ENCODE peak calls at places on chromosome 7, in ten cellular contexts. One of them, this sample, is unnamed.

GRCh38 chr7:151246161-151247015 is 2.1 kb downstream of the SMARCD3 start:
- DNase-seq in CD8-positive, alpha-beta T cell: no peak
- DNase-seq in substantia nigra: no peak
- DNase-seq in HL-60: no peak
- DNase-seq in GM23248: peak; percentile 59
- DNase-seq in ovary: no peak
- DNase-seq in cardiac muscle cell: no peak
- DNase-seq in WERI-Rb-1: no peak
- DNase-seq in OCI-LY7: no peak
- DNase-seq in heart right ventricle: no peak
- DNase-seq in this sample: peak; percentile 51

GRCh38 chr7:51011710-51012350 is 229.1 kb upstream of the GRB10 start:
- DNase-seq in substantia nigra: no peak
- DNase-seq in ovary: no peak
- DNase-seq in WERI-Rb-1: no peak
- DNase-seq in HL-60: no peak
- DNase-seq in CD8-positive, alpha-beta T cell: no peak
- DNase-seq in cardiac muscle cell: no peak
- DNase-seq in heart right ventricle: no peak
- DNase-seq in OCI-LY7: no peak
- DNase-seq in GM23248: no peak
- DNase-seq in this sample: no peak

GRCh38 chr7:103640031-103640779 is 194.2 kb upstream of the SLC26A5 start:
- DNase-seq in cardiac muscle cell: peak; percentile 40
- DNase-seq in OCI-LY7: no peak
- DNase-seq in substantia nigra: no peak
- DNase-seq in ovary: no peak
- DNase-seq in WERI-Rb-1: no peak
- DNase-seq in CD8-positive, alpha-beta T cell: no peak
- DNase-seq in GM23248: peak; percentile 70
- DNase-seq in heart right ventricle: no peak
- DNase-seq in HL-60: no peak
- DNase-seq in this sample: no peak

GRCh38 chr7:138919256-138919655 is 61.9 kb downstream of the KIAA1549 start:
- DNase-seq in ovary: no peak
- DNase-seq in CD8-positive, alpha-beta T cell: no peak
- DNase-seq in substantia nigra: no peak
- DNase-seq in heart right ventricle: no peak
- DNase-seq in GM23248: peak; percentile 52
- DNase-seq in HL-60: no peak
- DNase-seq in cardiac muscle cell: no peak
- DNase-seq in OCI-LY7: no peak
- DNase-seq in WERI-Rb-1: no peak
- DNase-seq in this sample: no peak

GRCh38 chr7:122651451-122651850 is 47.5 kb downstream of the RNF133 start:
- DNase-seq in ovary: no peak
- DNase-seq in WERI-Rb-1: no peak
- DNase-seq in heart right ventricle: no peak
- DNase-seq in substantia nigra: no peak
- DNase-seq in CD8-positive, alpha-beta T cell: no peak
- DNase-seq in cardiac muscle cell: no peak
- DNase-seq in GM23248: no peak
- DNase-seq in OCI-LY7: no peak
- DNase-seq in HL-60: no peak
- DNase-seq in this sample: no peak

GRCh38 chr7:113698556-113699220 is 220.1 kb downstream of the PPP1R3A start:
- DNase-seq in OCI-LY7: peak; percentile 18
- DNase-seq in WERI-Rb-1: no peak
- DNase-seq in CD8-positive, alpha-beta T cell: no peak
- DNase-seq in heart right ventricle: no peak
- DNase-seq in GM23248: peak; percentile 59
- DNase-seq in cardiac muscle cell: peak; percentile 46
- DNase-seq in ovary: no peak
- DNase-seq in HL-60: no peak
- DNase-seq in substantia nigra: no peak
- DNase-seq in this sample: peak; percentile 25

GRCh38 chr7:132500727-132501410 is 75.4 kb downstream of the PLXNA4 start:
- DNase-seq in GM23248: peak; percentile 66
- DNase-seq in heart right ventricle: peak; percentile 55
- DNase-seq in CD8-positive, alpha-beta T cell: no peak
- DNase-seq in WERI-Rb-1: peak; percentile 35
- DNase-seq in HL-60: no peak
- DNase-seq in OCI-LY7: no peak
- DNase-seq in ovary: peak; percentile 75
- DNase-seq in substantia nigra: no peak
- DNase-seq in cardiac muscle cell: peak; percentile 92
- DNase-seq in this sample: peak; percentile 92

GRCh38 chr7:93890464-93891068 is at the start of gene TFPI2:
- DNase-seq in substantia nigra: no peak
- DNase-seq in OCI-LY7: no peak
- DNase-seq in CD8-positive, alpha-beta T cell: no peak
- DNase-seq in GM23248: peak; percentile 84
- DNase-seq in ovary: peak; percentile 76
- DNase-seq in HL-60: no peak
- DNase-seq in heart right ventricle: peak; percentile 15
- DNase-seq in cardiac muscle cell: peak; percentile 87
- DNase-seq in WERI-Rb-1: peak; percentile 13
- DNase-seq in this sample: peak; percentile 18

GRCh38 chr7:95001815-95002561 is 94.6 kb downstream of the PPP1R9A start:
- DNase-seq in heart right ventricle: no peak
- DNase-seq in ovary: no peak
- DNase-seq in cardiac muscle cell: no peak
- DNase-seq in WERI-Rb-1: no peak
- DNase-seq in substantia nigra: no peak
- DNase-seq in GM23248: no peak
- DNase-seq in CD8-positive, alpha-beta T cell: no peak
- DNase-seq in OCI-LY7: no peak
- DNase-seq in HL-60: no peak
- DNase-seq in this sample: no peak

GRCh38 chr7:130356760-130357611 is 12.4 kb downstream of the CPA5 start:
- DNase-seq in cardiac muscle cell: peak; percentile 88
- DNase-seq in heart right ventricle: no peak
- DNase-seq in CD8-positive, alpha-beta T cell: no peak
- DNase-seq in HL-60: peak; percentile 34
- DNase-seq in OCI-LY7: no peak
- DNase-seq in WERI-Rb-1: no peak
- DNase-seq in GM23248: peak; percentile 84
- DNase-seq in substantia nigra: no peak
- DNase-seq in ovary: peak; percentile 81
- DNase-seq in this sample: no peak

DNA sequence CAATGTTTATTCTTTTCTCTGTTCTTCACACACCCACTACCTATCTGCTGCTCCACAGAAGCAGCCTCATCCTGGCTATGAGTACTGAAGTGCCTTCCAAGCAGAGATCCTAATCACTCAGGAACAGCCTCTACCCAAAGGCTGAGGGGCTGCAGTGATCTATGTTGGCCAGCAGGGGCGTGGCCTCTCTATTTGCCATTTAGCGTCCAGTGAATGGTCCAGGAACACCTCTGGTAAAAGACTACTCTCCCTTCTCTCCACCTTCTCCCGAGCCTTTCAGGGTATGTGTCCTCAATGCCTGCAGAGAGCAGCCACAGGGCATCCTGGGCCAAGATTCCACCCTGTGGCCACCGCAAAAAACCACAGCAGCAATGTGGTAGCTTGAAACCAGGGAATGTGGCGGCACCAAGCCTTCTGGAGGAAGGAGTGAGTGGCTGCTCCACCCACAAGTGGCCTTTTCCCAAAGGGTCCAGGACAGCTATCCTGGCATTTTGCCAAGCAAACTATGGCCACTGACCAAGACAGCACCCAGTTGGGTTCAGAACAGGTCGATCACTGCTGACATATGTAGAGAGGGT is 70.9 kb downstream of the SYPL1 start:
- DNase-seq in substantia nigra: no peak
- DNase-seq in ovary: no peak
- DNase-seq in cardiac muscle cell: no peak
- DNase-seq in OCI-LY7: peak; percentile 72
- DNase-seq in HL-60: peak; percentile 31
- DNase-seq in CD8-positive, alpha-beta T cell: no peak
- DNase-seq in WERI-Rb-1: peak; percentile 67
- DNase-seq in GM23248: peak; percentile 71
- DNase-seq in heart right ventricle: no peak
- DNase-seq in this sample: peak; percentile 30
- H3K27ac ChIP-seq in substantia nigra: no peak overlapping the region
- H3K27ac ChIP-seq in ovary: no peak overlapping the region
- H3K27ac ChIP-seq in cardiac muscle cell: no peak overlapping the region
- H3K27ac ChIP-seq in OCI-LY7: no peak overlapping the region
- H3K27ac ChIP-seq in HL-60: no peak overlapping the region
- H3K27ac ChIP-seq in CD8-positive, alpha-beta T cell: no peak overlapping the region
- H3K27ac ChIP-seq in WERI-Rb-1: no peak overlapping the region
- H3K27ac ChIP-seq in GM23248: no peak overlapping the region
- H3K27ac ChIP-seq in heart right ventricle: no peak overlapping the region
- H3K27ac ChIP-seq in this sample: no peak overlapping the region

GRCh38 chr7:41820117-41820671 is 117.3 kb upstream of the INHBA start:
- DNase-seq in CD8-positive, alpha-beta T cell: no peak
- DNase-seq in cardiac muscle cell: no peak
- DNase-seq in GM23248: no peak
- DNase-seq in OCI-LY7: no peak
- DNase-seq in heart right ventricle: no peak
- DNase-seq in ovary: no peak
- DNase-seq in HL-60: no peak
- DNase-seq in WERI-Rb-1: no peak
- DNase-seq in substantia nigra: no peak
- DNase-seq in this sample: no peak

GRCh38 chr7:41814888-41815287 is 112.0 kb upstream of the INHBA start:
- DNase-seq in WERI-Rb-1: no peak
- DNase-seq in cardiac muscle cell: no peak
- DNase-seq in heart right ventricle: no peak
- DNase-seq in GM23248: no peak
- DNase-seq in ovary: no peak
- DNase-seq in HL-60: no peak
- DNase-seq in substantia nigra: no peak
- DNase-seq in CD8-positive, alpha-beta T cell: no peak
- DNase-seq in OCI-LY7: no peak
- DNase-seq in this sample: no peak

GRCh38 chr7:41819645-41820044 is 116.8 kb upstream of the INHBA start:
- DNase-seq in GM23248: no peak
- DNase-seq in substantia nigra: no peak
- DNase-seq in HL-60: no peak
- DNase-seq in CD8-positive, alpha-beta T cell: no peak
- DNase-seq in cardiac muscle cell: no peak
- DNase-seq in WERI-Rb-1: no peak
- DNase-seq in OCI-LY7: no peak
- DNase-seq in ovary: no peak
- DNase-seq in heart right ventricle: no peak
- DNase-seq in this sample: no peak

GRCh38 chr7:41817386-41817785 is 114.5 kb upstream of the INHBA start:
- DNase-seq in CD8-positive, alpha-beta T cell: no peak
- DNase-seq in ovary: no peak
- DNase-seq in substantia nigra: no peak
- DNase-seq in GM23248: peak; percentile 80
- DNase-seq in cardiac muscle cell: peak; percentile 28
- DNase-seq in HL-60: no peak
- DNase-seq in WERI-Rb-1: no peak
- DNase-seq in heart right ventricle: no peak
- DNase-seq in OCI-LY7: no peak
- DNase-seq in this sample: no peak

GRCh38 chr7:41816111-41816510 is 113.2 kb upstream of the INHBA start:
- DNase-seq in GM23248: no peak
- DNase-seq in OCI-LY7: no peak
- DNase-seq in WERI-Rb-1: no peak
- DNase-seq in cardiac muscle cell: peak; percentile 19
- DNase-seq in CD8-positive, alpha-beta T cell: no peak
- DNase-seq in heart right ventricle: no peak
- DNase-seq in substantia nigra: no peak
- DNase-seq in ovary: no peak
- DNase-seq in HL-60: peak; percentile 86
- DNase-seq in this sample: no peak
- H3K27ac ChIP-seq in GM23248: no peak overlapping the region
- H3K27ac ChIP-seq in OCI-LY7: no peak overlapping the region
- H3K27ac ChIP-seq in WERI-Rb-1: no peak overlapping the region
- H3K27ac ChIP-seq in cardiac muscle cell: no peak overlapping the region
- H3K27ac ChIP-seq in CD8-positive, alpha-beta T cell: no peak overlapping the region
- H3K27ac ChIP-seq in heart right ventricle: no peak overlapping the region
- H3K27ac ChIP-seq in substantia nigra: no peak overlapping the region
- H3K27ac ChIP-seq in ovary: no peak overlapping the region
- H3K27ac ChIP-seq in HL-60: peak overlapping the region; percentile 40
- H3K27ac ChIP-seq in this sample: no peak overlapping the region

GRCh38 chr7:144036302-144036858 is 12.4 kb upstream of the OR2A5 start:
- DNase-seq in substantia nigra: no peak
- DNase-seq in HL-60: no peak
- DNase-seq in WERI-Rb-1: no peak
- DNase-seq in cardiac muscle cell: no peak
- DNase-seq in OCI-LY7: no peak
- DNase-seq in heart right ventricle: no peak
- DNase-seq in ovary: no peak
- DNase-seq in CD8-positive, alpha-beta T cell: no peak
- DNase-seq in GM23248: no peak
- DNase-seq in this sample: no peak
- H3K27ac ChIP-seq in substantia nigra: no peak overlapping the region
- H3K27ac ChIP-seq in HL-60: no peak overlapping the region
- H3K27ac ChIP-seq in WERI-Rb-1: no peak overlapping the region
- H3K27ac ChIP-seq in cardiac muscle cell: no peak overlapping the region
- H3K27ac ChIP-seq in OCI-LY7: no peak overlapping the region
- H3K27ac ChIP-seq in heart right ventricle: peak overlapping the region; percentile 54
- H3K27ac ChIP-seq in ovary: no peak overlapping the region
- H3K27ac ChIP-seq in CD8-positive, alpha-beta T cell: no peak overlapping the region
- H3K27ac ChIP-seq in GM23248: no peak overlapping the region
- H3K27ac ChIP-seq in this sample: no peak overlapping the region

GRCh38 chr7:47283497-47284131 is 298.3 kb downstream of the TNS3 start:
- DNase-seq in cardiac muscle cell: no peak
- DNase-seq in HL-60: no peak
- DNase-seq in WERI-Rb-1: no peak
- DNase-seq in OCI-LY7: no peak
- DNase-seq in heart right ventricle: no peak
- DNase-seq in GM23248: no peak
- DNase-seq in ovary: no peak
- DNase-seq in substantia nigra: no peak
- DNase-seq in CD8-positive, alpha-beta T cell: no peak
- DNase-seq in this sample: no peak

GRCh38 chr7:47284691-47285246 is 297.1 kb downstream of the TNS3 start:
- DNase-seq in WERI-Rb-1: no peak
- DNase-seq in substantia nigra: no peak
- DNase-seq in OCI-LY7: no peak
- DNase-seq in heart right ventricle: no peak
- DNase-seq in HL-60: no peak
- DNase-seq in ovary: no peak
- DNase-seq in GM23248: no peak
- DNase-seq in cardiac muscle cell: no peak
- DNase-seq in CD8-positive, alpha-beta T cell: no peak
- DNase-seq in this sample: no peak

GRCh38 chr7:47281966-47282643 is 299.8 kb downstream of the TNS3 start:
- DNase-seq in CD8-positive, alpha-beta T cell: no peak
- DNase-seq in OCI-LY7: no peak
- DNase-seq in HL-60: no peak
- DNase-seq in heart right ventricle: no peak
- DNase-seq in ovary: no peak
- DNase-seq in WERI-Rb-1: no peak
- DNase-seq in cardiac muscle cell: no peak
- DNase-seq in GM23248: no peak
- DNase-seq in substantia nigra: no peak
- DNase-seq in this sample: no peak

GRCh38 chr7:47281161-47281560 is 300.8 kb downstream of the TNS3 start:
- DNase-seq in WERI-Rb-1: no peak
- DNase-seq in heart right ventricle: no peak
- DNase-seq in GM23248: no peak
- DNase-seq in cardiac muscle cell: no peak
- DNase-seq in HL-60: no peak
- DNase-seq in substantia nigra: no peak
- DNase-seq in CD8-positive, alpha-beta T cell: no peak
- DNase-seq in OCI-LY7: no peak
- DNase-seq in ovary: no peak
- DNase-seq in this sample: no peak

GRCh38 chr7:47282790-47283496 is 299.0 kb downstream of the TNS3 start:
- DNase-seq in heart right ventricle: no peak
- DNase-seq in ovary: no peak
- DNase-seq in OCI-LY7: no peak
- DNase-seq in CD8-positive, alpha-beta T cell: no peak
- DNase-seq in GM23248: no peak
- DNase-seq in WERI-Rb-1: no peak
- DNase-seq in substantia nigra: no peak
- DNase-seq in HL-60: no peak
- DNase-seq in cardiac muscle cell: no peak
- DNase-seq in this sample: no peak
- H3K27ac ChIP-seq in heart right ventricle: no peak overlapping the region
- H3K27ac ChIP-seq in ovary: no peak overlapping the region
- H3K27ac ChIP-seq in OCI-LY7: no peak overlapping the region
- H3K27ac ChIP-seq in CD8-positive, alpha-beta T cell: no peak overlapping the region
- H3K27ac ChIP-seq in GM23248: no peak overlapping the region
- H3K27ac ChIP-seq in WERI-Rb-1: no peak overlapping the region
- H3K27ac ChIP-seq in substantia nigra: no peak overlapping the region
- H3K27ac ChIP-seq in HL-60: no peak overlapping the region
- H3K27ac ChIP-seq in cardiac muscle cell: no peak overlapping the region
- H3K27ac ChIP-seq in this sample: no peak overlapping the region

This sample was measured in testis.